ENCODE peak calls at places on chromosomes 5 and 9, in ten cellular contexts. D is heart left ventricle; P is cardiac muscle cell; J is HCT116; V is neural progenitor cell; L is naive thymus-derived CD4-positive, alpha-beta T cell; B is pancreas; Q is right lobe of liver; K is H1; O is thoracic aorta. Y is an unnamed sample. For H3K4me1, the result is how much of the 10 kb centered on the place peaks cover.

GRCh38 chr9:36836486-36836885 is 197.6 kb downstream of the PAX5 start:
- DNase-seq in D (no peak), P (no peak), J (no peak), V (no peak), L (no peak), B (no peak), Q (no peak), K (no peak), O (no peak), Y (no peak)

GRCh38 chr5:28014779-28015178 is 976.4 kb upstream of the CDH9 start:
- DNase-seq in D (no peak), P (peak), J (peak), V (no peak), L (no peak), B (no peak), Q (no peak), K (no peak), O (no peak), Y (no peak)

GRCh38 chr9:99485461-99485860 is 263.4 kb downstream of the SEC61B start:
- DNase-seq in D (no peak), P (peak), J (no peak), V (no peak), L (no peak), B (no peak), Q (no peak), K (no peak), O (no peak), Y (no peak)

GRCh38 chr5:117497626-117498025 is 923.0 kb upstream of the SEMA6A start:
- DNase-seq in D (no peak), P (no peak), J (no peak), V (no peak), L (no peak), B (no peak), Q (no peak), K (no peak), O (no peak), Y (no peak)

GRCh38 chr5:124025306-124025705 is 513.3 kb downstream of the CSNK1G3 start:
- DNase-seq in D (no peak), P (no peak), J (no peak), V (peak), L (no peak), B (no peak), Q (no peak), K (no peak), O (no peak), Y (no peak)

GRCh38 chr9:98750396-98751060 is 41.8 kb upstream of the GABBR2 start:
- DNase-seq in D (no peak), P (no peak), J (no peak), V (no peak), L (no peak), B (no peak), Q (no peak), K (no peak), O (no peak), Y (no peak)

GRCh38 chr5:134458234-134458633 is 46.6 kb upstream of the CDKN2AIPNL start:
- DNase-seq in D (peak), P (peak), J (no peak), V (no peak), L (no peak), B (no peak), Q (no peak), K (no peak), O (no peak), Y (no peak)

GRCh38 chr9:133970581-133970900 is 21.6 kb downstream of the VAV2 start:
- DNase-seq in D (no peak), P (no peak), J (no peak), V (no peak), L (no peak), B (no peak), Q (peak), K (no peak), O (no peak), Y (no peak)

GRCh38 chr9:12469084-12469483 is 224.1 kb upstream of the TYRP1 start:
- DNase-seq in D (no peak), P (no peak), J (no peak), V (no peak), L (no peak), B (no peak), Q (no peak), K (no peak), O (no peak), Y (no peak)

GRCh38 chr5:71633255-71634155 is 46.4 kb downstream of the MCCC2 start:
- DNase-seq in D (no peak), P (peak), J (no peak), V (no peak), L (no peak), B (no peak), Q (no peak), K (no peak), O (no peak), Y (no peak)

GRCh38 chr5:132677191-132677590 is 3.4 kb downstream of the IL4 start:
- DNase-seq in D (no peak), P (peak), J (peak), V (peak), L (no peak), B (no peak), Q (no peak), K (no peak), O (peak), Y (no peak)

GRCh38 chr5:73513996-73514395 is 15.8 kb downstream of the BTF3 start:
- DNase-seq in D (no peak), P (no peak), J (no peak), V (no peak), L (no peak), B (no peak), Q (no peak), K (no peak), O (no peak), Y (no peak)

GRCh38 chr5:38465045-38465444 is 91.4 kb downstream of the LIFR start:
- DNase-seq in D (no peak), P (no peak), J (no peak), V (no peak), L (no peak), B (no peak), Q (no peak), K (no peak), O (no peak), Y (no peak)

GRCh38 chr5:136028782-136029742 is at the start of gene TGFBI:
- DNase-seq in D (peak), P (peak), J (no peak), V (peak), L (no peak), B (peak), Q (peak), K (peak), O (no peak), Y (no peak)

GRCh38 chr5:148799737-148800527 is 26.5 kb upstream of the ADRB2 start:
- DNase-seq in D (no peak), P (no peak), J (no peak), V (no peak), L (no peak), B (no peak), Q (no peak), K (no peak), O (no peak), Y (no peak)

GRCh38 chr5:81239613-81240012 is 6.5 kb downstream of the CKMT2 start:
- DNase-seq in D (no peak), P (peak), J (no peak), V (no peak), L (no peak), B (no peak), Q (no peak), K (no peak), O (no peak), Y (no peak)

GRCh38 chr5:132674671-132675506 is 1.1 kb downstream of the IL4 start:
- DNase-seq in D (no peak), P (peak), J (peak), V (no peak), L (no peak), B (no peak), Q (no peak), K (no peak), O (no peak), Y (no peak)

GRCh38 chr5:179870403-179870903 is 11.8 kb upstream of the MRNIP start:
- DNase-seq in D (peak), P (peak), J (no peak), V (peak), L (no peak), B (peak), Q (no peak), K (peak), O (no peak), Y (no peak)

GRCh38 chr9:134217431-134218210 is 53.3 kb upstream of the RNU6ATAC start:
- DNase-seq in D (no peak), P (no peak), J (peak), V (peak), L (no peak), B (no peak), Q (peak), K (no peak), O (no peak), Y (no peak)

GRCh38 chr5:56075361-56075760 is 80.6 kb upstream of the IL6ST start:
- DNase-seq in D (peak), P (peak), J (no peak), V (no peak), L (no peak), B (no peak), Q (no peak), K (no peak), O (no peak), Y (no peak)

GRCh38 chr9:127936347-127936852 is 1.3 kb downstream of the DPM2 start:
- DNase-seq in D (no peak), P (no peak), J (no peak), V (no peak), L (peak), B (peak), Q (no peak), K (no peak), O (no peak), Y (no peak)

GRCh38 chr9:5628183-5628529 is 751 bp upstream of the RIC1 start:
- DNase-seq in D (no peak), P (no peak), J (no peak), V (no peak), L (no peak), B (no peak), Q (no peak), K (no peak), O (no peak), Y (no peak)

GRCh38 chr5:28408186-28408585 is 1369.8 kb upstream of the CDH9 start:
- DNase-seq in D (no peak), P (peak), J (no peak), V (no peak), L (no peak), B (no peak), Q (no peak), K (no peak), O (no peak), Y (no peak)

GRCh38 chr5:173744527-173744926 is 128.1 kb upstream of the BOD1 start:
- DNase-seq in D (no peak), P (no peak), J (no peak), V (peak), L (no peak), B (no peak), Q (no peak), K (no peak), O (no peak), Y (no peak)

GRCh38 chr5:67432601-67433000 is 236.0 kb upstream of the CD180 start:
- DNase-seq in D (no peak), P (peak), J (no peak), V (no peak), L (no peak), B (no peak), Q (no peak), K (no peak), O (no peak), Y (no peak)

GRCh38 chr5:16271851-16272250 is 92.3 kb upstream of the MARCHF11 start:
- DNase-seq in D (no peak), P (no peak), J (no peak), V (no peak), L (no peak), B (no peak), Q (no peak), K (no peak), O (no peak), Y (no peak)

GRCh38 chr9:98530806-98531386 is 177.8 kb downstream of the GABBR2 start:
- DNase-seq in D (no peak), P (no peak), J (no peak), V (no peak), L (no peak), B (no peak), Q (no peak), K (no peak), O (no peak), Y (no peak)

GRCh38 chr5:123512631-123513461 is 869 bp downstream of the CSNK1G3 start:
- DNase-seq in D (peak), P (peak), J (no peak), V (peak), L (peak), B (peak), Q (peak), K (peak), O (no peak), Y (no peak)

GRCh38 chr5:130706696-130707095 is 458.4 kb downstream of the HINT1 start:
- DNase-seq in D (no peak), P (no peak), J (no peak), V (no peak), L (no peak), B (no peak), Q (no peak), K (no peak), O (no peak), Y (no peak)

GRCh38 chr5:158802941-158803341 is 296.8 kb downstream of the EBF1 start:
- DNase-seq in D (no peak), P (peak), J (no peak), V (no peak), L (no peak), B (no peak), Q (no peak), K (no peak), O (no peak), Y (no peak)

GRCh38 chr5:10704949-10705621 is 55.9 kb downstream of the DAP start:
- DNase-seq in D (no peak), P (peak), J (peak), V (no peak), L (no peak), B (no peak), Q (no peak), K (no peak), O (no peak), Y (no peak)

GRCh38 chr5:66010476-66010875 is 84.1 kb downstream of the ERBIN start:
- DNase-seq in D (no peak), P (peak), J (no peak), V (no peak), L (peak), B (no peak), Q (no peak), K (no peak), O (no peak), Y (no peak)

GRCh38 chr9:130728721-130729120 is 35.1 kb downstream of the EXOSC2 start:
- DNase-seq in D (no peak), P (peak), J (peak), V (no peak), L (no peak), B (no peak), Q (no peak), K (no peak), O (no peak), Y (no peak)

DNA sequence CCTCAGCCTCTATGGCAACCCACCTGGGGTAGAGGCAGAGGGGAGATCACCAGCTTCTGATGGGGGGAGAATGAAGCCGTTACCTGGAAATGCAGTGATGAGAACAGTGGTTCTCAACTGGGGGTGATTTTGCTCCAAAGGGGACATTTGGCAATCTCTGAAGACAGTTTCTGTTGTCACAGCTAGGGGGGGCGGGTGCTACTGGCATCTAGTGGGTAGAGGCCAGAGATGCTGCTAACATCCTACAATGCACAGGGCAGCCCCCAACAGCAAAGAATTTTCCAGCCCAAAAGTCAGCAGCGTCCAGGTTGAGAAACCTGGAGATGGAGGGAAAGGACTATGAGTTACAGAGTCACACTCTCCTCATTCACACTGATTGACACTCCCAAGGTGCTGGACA is 84.5 kb downstream of the FGF1 start:
- DNase-seq in D (no peak), P (no peak), J (no peak), V (peak), L (no peak), B (no peak), Q (no peak), K (peak), O (no peak), Y (no peak)
- H3K27ac ChIP-seq in D (peak), P (no peak), J (no peak), V (no peak), L (no peak), B (no peak), Q (peak), K (no peak), O (peak), Y (no peak)

GRCh38 chr5:91122663-91123062 is 260.5 kb downstream of the ARRDC3 start:
- DNase-seq in D (no peak), P (no peak), J (no peak), V (peak), L (no peak), B (no peak), Q (no peak), K (no peak), O (no peak), Y (no peak)
- H3K4me1 ChIP-seq in D (under half), P (under half), J (under half), V (half or more), L (under half), B (half or more), Q (under half), K (under half), O (under half), Y (under half)

GRCh38 chr9:38006981-38007380 is 62.0 kb downstream of the SHB start:
- DNase-seq in D (no peak), P (no peak), J (no peak), V (no peak), L (no peak), B (no peak), Q (no peak), K (no peak), O (no peak), Y (no peak)

GRCh38 chr9:38009990-38010389 is 59.0 kb downstream of the SHB start:
- DNase-seq in D (no peak), P (no peak), J (no peak), V (no peak), L (no peak), B (no peak), Q (no peak), K (no peak), O (no peak), Y (no peak)

GRCh38 chr9:38009035-38009501 is 60.0 kb downstream of the SHB start:
- DNase-seq in D (no peak), P (no peak), J (no peak), V (no peak), L (no peak), B (no peak), Q (no peak), K (no peak), O (no peak), Y (no peak)

GRCh38 chr9:38006163-38006562 is 62.9 kb downstream of the SHB start:
- DNase-seq in D (no peak), P (no peak), J (no peak), V (no peak), L (no peak), B (no peak), Q (no peak), K (no peak), O (no peak), Y (no peak)

DNA sequence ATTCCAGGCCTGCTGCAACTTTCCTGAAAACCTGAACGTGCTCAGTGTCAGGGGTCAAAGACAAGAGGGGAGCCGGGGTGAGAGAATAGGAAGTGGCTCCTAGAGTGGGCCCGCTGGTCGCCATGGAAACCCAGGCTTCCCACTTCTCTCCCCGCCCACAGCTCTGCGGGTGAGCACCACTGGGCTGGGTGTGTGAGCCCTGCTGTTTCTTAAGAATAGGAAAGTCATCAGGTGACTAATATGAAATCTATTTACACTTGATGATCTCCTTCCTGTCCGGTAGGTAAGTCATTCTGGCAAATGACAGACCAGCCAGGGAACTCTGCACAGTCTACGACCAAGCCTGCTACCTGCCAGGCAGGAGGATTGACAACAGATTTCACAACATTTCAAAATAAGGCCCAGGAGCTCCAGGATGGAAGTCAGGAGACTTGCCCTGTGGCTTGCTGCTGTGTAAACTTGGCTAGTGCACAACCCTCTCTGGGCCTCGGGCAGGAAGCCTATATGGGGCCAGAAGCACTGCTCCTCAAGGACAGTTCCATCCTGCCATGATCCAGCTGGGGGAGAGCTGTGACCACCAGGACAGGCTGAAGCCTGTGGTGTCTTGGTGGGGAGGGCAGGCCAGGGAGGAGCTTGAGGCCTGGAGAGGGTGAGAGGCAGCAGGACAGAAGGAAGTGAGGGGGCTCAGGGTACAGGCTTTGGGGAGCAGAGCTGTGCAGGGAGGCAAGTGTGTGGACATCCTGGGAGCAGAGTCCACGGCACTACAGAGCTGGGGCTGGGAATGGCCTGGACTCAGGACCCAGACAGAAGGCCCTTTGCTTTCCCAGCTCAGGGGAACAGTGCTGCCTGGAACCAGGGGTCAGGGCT is 60.6 kb downstream of the SHB start:
- DNase-seq in D (no peak), P (peak), J (peak), V (no peak), L (no peak), B (no peak), Q (peak), K (no peak), O (peak), Y (no peak)
- H3K27ac ChIP-seq in D (peak), P (peak), J (peak), V (no peak), L (no peak), B (peak), Q (peak), K (peak), O (no peak), Y (peak)

DNA sequence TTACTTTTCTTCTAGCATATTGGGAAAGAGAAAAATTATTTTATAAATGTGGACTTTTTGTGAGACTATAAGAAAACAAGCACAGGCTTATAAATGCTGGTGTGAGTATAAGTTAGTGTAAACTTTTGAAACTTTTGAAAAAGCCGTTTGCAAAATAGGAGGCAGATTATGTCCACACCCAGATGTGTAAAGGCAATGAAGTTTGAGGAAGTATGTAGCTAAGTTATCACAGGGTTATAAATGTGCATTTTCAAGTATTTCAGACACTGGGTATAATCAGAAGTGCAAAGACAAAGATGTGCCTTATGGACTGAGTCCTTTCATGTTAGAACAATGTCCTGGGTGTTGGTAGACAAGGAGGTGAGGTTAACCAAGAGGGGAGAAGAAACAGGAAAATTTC is 85.5 kb downstream of the ANXA1 start:
- DNase-seq in D (no peak), P (no peak), J (no peak), V (no peak), L (no peak), B (no peak), Q (no peak), K (no peak), O (no peak), Y (no peak)
- H3K4me1 ChIP-seq in D (under half), P (under half), J (under half), V (under half), L (under half), B (under half), Q (under half), K (under half), O (under half), Y (under half)

GRCh38 chr9:122076773-122077172 is 16.3 kb downstream of the TTLL11 start:
- DNase-seq in D (no peak), P (no peak), J (no peak), V (no peak), L (no peak), B (no peak), Q (no peak), K (no peak), O (no peak), Y (no peak)
- H3K27ac ChIP-seq in D (no peak), P (no peak), J (no peak), V (no peak), L (no peak), B (no peak), Q (no peak), K (no peak), O (peak), Y (no peak)

DNA sequence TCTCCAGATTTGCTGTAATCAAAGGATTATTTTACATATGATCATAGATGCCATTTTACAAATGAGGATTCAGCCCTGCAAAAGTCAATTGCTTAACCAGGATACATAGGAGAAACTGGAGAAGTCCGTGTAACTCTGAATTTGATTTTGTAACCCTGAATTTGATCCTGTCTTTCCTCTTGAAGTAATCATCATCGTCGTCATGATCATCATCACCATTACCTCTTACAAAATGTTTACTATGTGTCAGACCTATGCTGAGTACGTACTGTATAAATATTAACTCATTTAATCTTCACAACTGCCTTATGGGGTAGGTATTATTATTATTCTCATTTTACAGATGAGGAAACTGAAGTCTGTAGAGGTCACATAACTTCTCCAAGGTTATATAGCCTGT is 271.5 kb downstream of the DOCK8 start:
- DNase-seq in D (no peak), P (no peak), J (no peak), V (no peak), L (no peak), B (no peak), Q (no peak), K (no peak), O (no peak), Y (no peak)
- H3K4me1 ChIP-seq in D (under half), P (under half), J (under half), V (under half), L (under half), B (under half), Q (under half), K (under half), O (under half), Y (under half)

Y was measured in esophagus squamous epithelium.